ENCODE peak calls at places on chromosomes 12 and 14, in six cellular contexts. One of them, this sample, is unnamed.

GRCh38 chr12:68564166-68564565 is 46.5 kb upstream of the RAP1B start:
- DNase-seq in H1: no peak
- DNase-seq in tibial nerve: no peak
- DNase-seq in ovary: no peak
- DNase-seq in K562: no peak
- DNase-seq in HCT116: no peak
- DNase-seq in this sample: no peak

GRCh38 chr14:55430024-55430690 is 10.3 kb downstream of the TBPL2 start:
- DNase-seq in H1: no peak
- DNase-seq in tibial nerve: no peak
- DNase-seq in ovary: no peak
- DNase-seq in K562: peak; percentile 29
- DNase-seq in HCT116: peak; percentile 66
- DNase-seq in this sample: no peak

GRCh38 chr12:127819066-127819465 is 447.9 kb upstream of the TMEM132C start:
- DNase-seq in H1: no peak
- DNase-seq in tibial nerve: no peak
- DNase-seq in ovary: no peak
- DNase-seq in K562: no peak
- DNase-seq in HCT116: no peak
- DNase-seq in this sample: no peak

GRCh38 chr14:99537399-99537798 is 56.2 kb downstream of the CCNK start:
- DNase-seq in H1: no peak
- DNase-seq in tibial nerve: no peak
- DNase-seq in ovary: peak; percentile 72
- DNase-seq in K562: no peak
- DNase-seq in HCT116: no peak
- DNase-seq in this sample: no peak

GRCh38 chr14:94481468-94482131 is 5.6 kb upstream of the SERPINA9 start:
- DNase-seq in H1: no peak
- DNase-seq in tibial nerve: no peak
- DNase-seq in ovary: no peak
- DNase-seq in K562: no peak
- DNase-seq in HCT116: no peak
- DNase-seq in this sample: no peak

GRCh38 chr14:64465208-64465821 is at the start of gene AKAP5:
- DNase-seq in H1: peak; percentile 91
- DNase-seq in tibial nerve: no peak
- DNase-seq in ovary: peak; percentile 59
- DNase-seq in K562: peak; percentile 88
- DNase-seq in HCT116: no peak
- DNase-seq in this sample: no peak

GRCh38 chr12:18403182-18403581 is 141.9 kb downstream of the PIK3C2G start:
- DNase-seq in H1: no peak
- DNase-seq in tibial nerve: no peak
- DNase-seq in ovary: no peak
- DNase-seq in K562: no peak
- DNase-seq in HCT116: no peak
- DNase-seq in this sample: no peak

GRCh38 chr14:72549026-72549425 is 344.9 kb downstream of the DPF3 start:
- DNase-seq in H1: no peak
- DNase-seq in tibial nerve: no peak
- DNase-seq in ovary: no peak
- DNase-seq in K562: no peak
- DNase-seq in HCT116: no peak
- DNase-seq in this sample: no peak

GRCh38 chr14:21924479-21924878 is 250.9 kb upstream of the OR4E1 start:
- DNase-seq in H1: no peak
- DNase-seq in tibial nerve: no peak
- DNase-seq in ovary: no peak
- DNase-seq in K562: no peak
- DNase-seq in HCT116: no peak
- DNase-seq in this sample: no peak

GRCh38 chr14:96268426-96269358 is 12.7 kb downstream of the BDKRB1 start:
- DNase-seq in H1: peak; percentile 33
- DNase-seq in tibial nerve: peak; percentile 32
- DNase-seq in ovary: peak; percentile 27
- DNase-seq in K562: no peak
- DNase-seq in HCT116: no peak
- DNase-seq in this sample: peak; percentile 97

GRCh38 chr12:25365340-25365730 is 114.6 kb upstream of the KRAS start:
- DNase-seq in H1: no peak
- DNase-seq in tibial nerve: no peak
- DNase-seq in ovary: no peak
- DNase-seq in K562: no peak
- DNase-seq in HCT116: no peak
- DNase-seq in this sample: no peak

GRCh38 chr14:22314183-22314820 is 274.7 kb downstream of the DAD1 start:
- DNase-seq in H1: no peak
- DNase-seq in tibial nerve: no peak
- DNase-seq in ovary: no peak
- DNase-seq in K562: peak; percentile 29
- DNase-seq in HCT116: peak; percentile 60
- DNase-seq in this sample: no peak

GRCh38 chr12:56931474-56931978 is 2.7 kb downstream of the SDR9C7 start:
- DNase-seq in H1: peak; percentile 46
- DNase-seq in tibial nerve: no peak
- DNase-seq in ovary: no peak
- DNase-seq in K562: peak; percentile 70
- DNase-seq in HCT116: peak; percentile 19
- DNase-seq in this sample: no peak

GRCh38 chr14:34629344-34629656 is 648 bp downstream of the SNX6 start:
- DNase-seq in H1: no peak
- DNase-seq in tibial nerve: no peak
- DNase-seq in ovary: no peak
- DNase-seq in K562: no peak
- DNase-seq in HCT116: no peak
- DNase-seq in this sample: no peak

GRCh38 chr14:104550340-104550848 is 29.2 kb upstream of the C14orf180 start:
- DNase-seq in H1: no peak
- DNase-seq in tibial nerve: no peak
- DNase-seq in ovary: no peak
- DNase-seq in K562: no peak
- DNase-seq in HCT116: no peak
- DNase-seq in this sample: no peak

GRCh38 chr14:31456841-31457664 is at the start of gene DTD2:
- DNase-seq in H1: peak; percentile 92
- DNase-seq in tibial nerve: peak; percentile 93
- DNase-seq in ovary: peak; percentile 93
- DNase-seq in K562: peak; percentile 91
- DNase-seq in HCT116: peak; percentile 90
- DNase-seq in this sample: peak; percentile 96
- TF ChIP-seq POLR2A in H1: peak; percentile 96
- TF ChIP-seq POLR2A in tibial nerve: peak; percentile 96
- TF ChIP-seq POLR2A in ovary: peak; percentile 77
- TF ChIP-seq POLR2A in K562: peak; percentile 93
- TF ChIP-seq POLR2A in HCT116: peak; percentile 81
- TF ChIP-seq POLR2A in this sample: peak; percentile 50

DNA sequence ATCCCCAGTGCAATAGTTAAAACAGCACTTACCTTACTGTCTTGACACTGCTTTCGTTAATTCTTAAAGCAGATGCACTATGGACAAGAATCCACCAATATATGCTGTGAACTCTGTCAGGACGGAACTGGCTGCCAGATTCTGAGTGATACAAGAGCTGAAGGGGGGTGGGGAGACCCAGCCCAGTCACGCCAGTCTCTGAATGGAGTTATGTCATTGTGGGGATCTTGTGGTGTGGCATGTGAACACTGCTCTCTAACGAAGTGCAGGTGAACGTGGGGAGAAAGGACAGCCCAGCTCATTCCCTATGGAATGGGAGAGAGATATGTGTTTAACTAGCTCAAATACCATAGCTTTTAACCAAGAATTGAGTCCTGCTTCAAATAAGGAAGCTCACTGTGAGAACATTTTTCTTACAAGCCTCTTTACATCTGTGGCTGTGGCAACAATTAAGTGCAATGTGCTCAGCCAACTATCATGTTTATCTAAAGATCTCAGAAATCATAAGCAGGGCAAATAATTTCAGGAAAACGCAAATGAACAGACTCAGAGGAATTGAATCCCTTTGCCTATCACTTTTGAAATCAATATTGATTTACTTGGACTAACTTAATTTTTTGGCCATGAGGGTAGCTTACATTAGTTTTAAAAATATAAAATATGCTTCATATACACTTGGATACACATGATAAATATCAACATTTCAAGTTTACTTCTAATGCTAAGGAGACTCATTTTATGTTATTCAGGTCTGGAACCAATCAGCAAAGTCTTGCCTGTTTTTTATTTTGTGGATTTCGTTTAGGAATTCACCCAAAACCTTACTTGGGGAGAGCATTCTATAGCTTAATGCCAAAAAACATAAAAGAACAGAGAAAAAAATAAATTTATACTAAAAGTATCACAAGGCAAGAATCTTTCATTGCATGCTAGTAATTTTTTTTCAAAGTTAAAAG is at the start of gene LUM:
- DNase-seq in H1: no peak
- DNase-seq in tibial nerve: peak; percentile 38
- DNase-seq in ovary: peak; percentile 50
- DNase-seq in K562: no peak
- DNase-seq in HCT116: no peak
- DNase-seq in this sample: no peak
- H3K27ac ChIP-seq in H1: no peak within 1 kb of the TSS
- H3K27ac ChIP-seq in tibial nerve: no peak within 1 kb of the TSS
- H3K27ac ChIP-seq in ovary: peak within 1 kb of the TSS; percentile 65
- H3K27ac ChIP-seq in K562: no peak within 1 kb of the TSS
- H3K27ac ChIP-seq in HCT116: no peak within 1 kb of the TSS
- H3K27ac ChIP-seq in this sample: peak within 1 kb of the TSS; percentile 73

DNA sequence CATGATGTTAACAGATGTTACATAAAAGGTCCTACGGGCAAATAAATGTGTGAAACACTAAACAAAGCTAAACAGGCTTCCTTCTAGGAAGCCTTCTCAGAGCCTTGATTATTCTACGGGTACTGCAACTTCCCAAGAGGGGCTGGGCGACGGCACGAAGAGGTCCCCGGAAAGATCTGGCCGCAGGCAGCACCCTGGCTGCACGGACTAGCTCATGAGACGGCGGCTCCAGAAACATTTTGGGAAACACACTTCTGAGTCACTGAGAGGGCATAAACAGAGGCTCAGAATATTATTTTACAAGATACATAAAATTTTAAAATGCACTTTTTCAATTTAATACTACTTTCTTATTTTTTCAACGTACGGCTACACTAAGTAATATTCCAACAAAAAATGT is 19.4 kb downstream of the STX2 start:
- DNase-seq in H1: no peak
- DNase-seq in tibial nerve: no peak
- DNase-seq in ovary: no peak
- DNase-seq in K562: no peak
- DNase-seq in HCT116: no peak
- DNase-seq in this sample: no peak
- TF ChIP-seq CTCF in H1: no peak
- TF ChIP-seq CTCF in tibial nerve: no peak
- TF ChIP-seq CTCF in ovary: no peak
- TF ChIP-seq CTCF in K562: no peak
- TF ChIP-seq CTCF in HCT116: no peak
- TF ChIP-seq CTCF in this sample: no peak

DNA sequence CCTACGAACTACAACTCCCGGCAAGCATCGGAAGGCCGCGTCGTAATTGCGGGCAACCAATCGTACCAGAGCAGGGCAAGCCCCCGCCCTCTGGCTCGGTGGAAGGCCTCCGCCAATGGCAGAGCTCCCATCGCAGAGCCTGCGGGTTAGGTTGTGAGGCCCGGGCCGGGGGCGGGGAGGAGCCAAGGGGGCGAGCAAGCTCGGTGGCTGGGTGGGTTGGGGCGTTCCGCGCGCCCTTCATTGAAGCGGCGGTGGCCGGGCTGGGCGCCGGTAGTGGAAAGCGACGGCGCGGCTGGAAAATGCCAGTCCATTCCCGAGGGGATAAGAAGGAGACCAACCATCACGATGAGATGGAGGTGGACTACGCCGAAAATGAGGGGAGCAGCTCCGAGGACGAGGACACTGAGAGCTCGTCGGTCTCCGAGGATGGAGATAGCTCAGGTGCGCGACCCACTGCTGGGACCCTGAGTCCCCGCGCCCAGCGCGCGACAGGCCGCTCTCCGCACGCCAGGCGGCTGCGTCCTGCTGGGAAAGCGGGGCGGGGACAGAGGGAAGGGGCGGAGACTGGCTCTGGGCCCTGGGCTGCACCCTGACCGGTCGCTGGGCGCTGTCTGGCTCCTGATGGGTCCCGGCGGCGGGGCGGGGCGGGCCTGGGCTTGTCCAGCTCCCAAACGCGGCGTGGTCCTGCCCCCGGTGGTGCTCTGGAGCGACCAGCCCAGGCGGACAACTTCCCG is at the start of gene BRMS1L:
- DNase-seq in H1: peak; percentile 96
- DNase-seq in tibial nerve: peak; percentile 95
- DNase-seq in ovary: peak; percentile 98
- DNase-seq in K562: peak; percentile 92
- DNase-seq in HCT116: peak; percentile 95
- DNase-seq in this sample: peak; percentile 99
- TF ChIP-seq POLR2A in H1: peak; percentile 84
- TF ChIP-seq POLR2A in tibial nerve: peak; percentile 85
- TF ChIP-seq POLR2A in ovary: peak; percentile 95
- TF ChIP-seq POLR2A in K562: peak; percentile 94
- TF ChIP-seq POLR2A in HCT116: peak; percentile 90
- TF ChIP-seq POLR2A in this sample: peak; percentile 74

GRCh38 chr12:14775652-14776020 is 27.6 kb downstream of the WBP11 start:
- DNase-seq in H1: no peak
- DNase-seq in tibial nerve: no peak
- DNase-seq in ovary: no peak
- DNase-seq in K562: no peak
- DNase-seq in HCT116: no peak
- DNase-seq in this sample: no peak
- H3K27ac ChIP-seq in H1: no peak overlapping the region
- H3K27ac ChIP-seq in tibial nerve: peak overlapping the region; percentile 88
- H3K27ac ChIP-seq in ovary: peak overlapping the region; percentile 84
- H3K27ac ChIP-seq in K562: no peak overlapping the region
- H3K27ac ChIP-seq in HCT116: no peak overlapping the region
- H3K27ac ChIP-seq in this sample: peak overlapping the region; percentile 91

GRCh38 chr14:69090187-69090789 is 62.6 kb downstream of the DCAF5 start:
- DNase-seq in H1: no peak
- DNase-seq in tibial nerve: no peak
- DNase-seq in ovary: no peak
- DNase-seq in K562: peak; percentile 19
- DNase-seq in HCT116: peak; percentile 45
- DNase-seq in this sample: no peak
- TF ChIP-seq CTCF in H1: peak; percentile 73
- TF ChIP-seq CTCF in tibial nerve: peak; percentile 28
- TF ChIP-seq CTCF in ovary: peak; percentile 23
- TF ChIP-seq CTCF in K562: peak; percentile 52
- TF ChIP-seq CTCF in HCT116: peak; percentile 86
- TF ChIP-seq CTCF in this sample: peak; percentile 41